ENCODE peak calls at places on chromosome 17, in ten cellular contexts. M, X, L, U, I, E, P, S, J and Q are unnamed samples.

GRCh38 chr17:68489919-68490318 is 22.3 kb upstream of the PRKAR1A start:
- DNase-seq in S (no peak), J (no peak), M (no peak), I (no peak), X (no peak), L (no peak), E (no peak), P (no peak), U (no peak), Q (no peak)

GRCh38 chr17:44071772-44072171 is 1.2 kb downstream of the G6PC3 start:
- DNase-seq in E (no peak), M (peak), U (no peak), X (no peak), S (no peak), L (no peak), P (peak), J (no peak), I (no peak), Q (peak)

GRCh38 chr17:489758-490329 is 137.2 kb upstream of the RPH3AL start:
- DNase-seq in J (no peak), M (peak), S (peak), U (peak), X (peak), E (no peak), I (peak), P (peak), L (peak), Q (peak)

GRCh38 chr17:73354423-73355284 is 42.9 kb upstream of the CDC42EP4 start:
- DNase-seq in M (no peak), P (peak), U (no peak), X (no peak), I (no peak), E (no peak), S (no peak), L (no peak), J (no peak), Q (no peak)

GRCh38 chr17:75267403-75268232 is 3.4 kb downstream of the MIF4GD start:
- DNase-seq in I (no peak), S (no peak), X (no peak), E (no peak), U (no peak), P (peak), L (no peak), J (no peak), M (no peak), Q (peak)

GRCh38 chr17:17885029-17885351 is 48.2 kb upstream of the SREBF1 start:
- DNase-seq in E (no peak), J (no peak), I (no peak), X (no peak), L (no peak), P (peak), M (no peak), U (no peak), S (no peak), Q (no peak)

GRCh38 chr17:40442392-40443195 is 656 bp upstream of the IGFBP4 start:
- DNase-seq in U (no peak), X (peak), I (no peak), S (no peak), M (peak), L (peak), E (no peak), J (no peak), P (no peak), Q (no peak)

GRCh38 chr17:55492951-55493350 is 18.3 kb downstream of the SMIM36 start:
- DNase-seq in P (peak), M (no peak), X (no peak), U (no peak), I (no peak), E (no peak), J (no peak), S (no peak), L (no peak), Q (no peak)

GRCh38 chr17:12545877-12546513 is 119.7 kb upstream of the MYOCD start:
- DNase-seq in L (peak), X (no peak), U (no peak), P (peak), E (peak), I (no peak), M (no peak), S (no peak), J (no peak), Q (peak)

GRCh38 chr17:66348605-66349165 is 46.3 kb downstream of the PRKCA start:
- DNase-seq in S (no peak), J (peak), M (no peak), E (no peak), U (peak), L (peak), P (no peak), I (peak), X (no peak), Q (peak)

GRCh38 chr17:45020354-45021138 is 30.9 kb downstream of the DCAKD start:
- DNase-seq in J (peak), I (no peak), S (no peak), X (peak), E (no peak), L (no peak), U (peak), M (no peak), P (peak), Q (peak)

GRCh38 chr17:7916799-7917198 is 710 bp upstream of the RNF227 start:
- DNase-seq in I (no peak), S (no peak), L (no peak), X (no peak), E (no peak), P (peak), J (no peak), U (no peak), M (peak), Q (no peak)

GRCh38 chr17:31740611-31741082 is 118.4 kb downstream of the COPRS start:
- DNase-seq in S (no peak), X (no peak), P (no peak), M (no peak), E (no peak), J (no peak), U (no peak), L (peak), I (no peak), Q (peak)

GRCh38 chr17:77254961-77255741 is 114.4 kb downstream of the SEC14L1 start:
- DNase-seq in J (no peak), L (peak), U (peak), P (peak), S (no peak), X (no peak), M (no peak), E (no peak), I (no peak), Q (peak)

GRCh38 chr17:83132251-83133081 is 53.1 kb downstream of the METRNL start:
- DNase-seq in J (no peak), L (no peak), U (no peak), S (no peak), P (peak), E (no peak), X (peak), I (no peak), M (no peak), Q (no peak)